ENCODE peak calls at places on chromosome X, in nine cellular contexts. One of them, this sample, is unnamed.

GRCh38 chrX:149830192-149830873 is 48.6 kb downstream of the MAGEA9 start:
- DNase-seq in substantia nigra: no peak
- DNase-seq in amygdala: no peak
- DNase-seq in CD8-positive, alpha-beta T cell: peak
- DNase-seq in GM13976: no peak
- DNase-seq in stimulated activated CD8-positive, alpha-beta memory T cell treated with anti-CD3 and anti-CD28 coated beads, Interleukin-12 subunit alpha, Interleukin-12 subunit beta, amount 100 ng/mL, for 4 hours: no peak
- DNase-seq in posterior vena cava: no peak
- DNase-seq in activated T-cell treated with anti-CD3 and anti-CD28 coated beads, Interleukin-2, amount 50 U/mL, for 72 hours: peak
- DNase-seq in stimulated activated naive CD8-positive, alpha-beta T cell treated with anti-CD3 and anti-CD28 coated beads, Interleukin-15, Interleukin-2, amounts not matched to agents 100 U/mL and 50 U/mL, for 24 hours: peak
- DNase-seq in this sample: peak

GRCh38 chrX:110004210-110004609 is 1.3 kb downstream of the TMEM164 start:
- DNase-seq in substantia nigra: no peak
- DNase-seq in amygdala: no peak
- DNase-seq in CD8-positive, alpha-beta T cell: no peak
- DNase-seq in GM13976: no peak
- DNase-seq in stimulated activated CD8-positive, alpha-beta memory T cell treated with anti-CD3 and anti-CD28 coated beads, Interleukin-12 subunit alpha, Interleukin-12 subunit beta, amount 100 ng/mL, for 4 hours: no peak
- DNase-seq in posterior vena cava: no peak
- DNase-seq in activated T-cell treated with anti-CD3 and anti-CD28 coated beads, Interleukin-2, amount 50 U/mL, for 72 hours: no peak
- DNase-seq in stimulated activated naive CD8-positive, alpha-beta T cell treated with anti-CD3 and anti-CD28 coated beads, Interleukin-15, Interleukin-2, amounts not matched to agents 100 U/mL and 50 U/mL, for 24 hours: no peak
- DNase-seq in this sample: no peak

GRCh38 chrX:40152706-40153334 is 55.1 kb upstream of the BCOR start:
- DNase-seq in substantia nigra: peak
- DNase-seq in amygdala: no peak
- DNase-seq in CD8-positive, alpha-beta T cell: no peak
- DNase-seq in GM13976: no peak
- DNase-seq in stimulated activated CD8-positive, alpha-beta memory T cell treated with anti-CD3 and anti-CD28 coated beads, Interleukin-12 subunit alpha, Interleukin-12 subunit beta, amount 100 ng/mL, for 4 hours: no peak
- DNase-seq in posterior vena cava: peak
- DNase-seq in activated T-cell treated with anti-CD3 and anti-CD28 coated beads, Interleukin-2, amount 50 U/mL, for 72 hours: no peak
- DNase-seq in stimulated activated naive CD8-positive, alpha-beta T cell treated with anti-CD3 and anti-CD28 coated beads, Interleukin-15, Interleukin-2, amounts not matched to agents 100 U/mL and 50 U/mL, for 24 hours: no peak
- DNase-seq in this sample: peak

GRCh38 chrX:153438522-153438921 is 7.3 kb downstream of the TREX2 start:
- DNase-seq in substantia nigra: no peak
- DNase-seq in amygdala: no peak
- DNase-seq in CD8-positive, alpha-beta T cell: no peak
- DNase-seq in GM13976: no peak
- DNase-seq in stimulated activated CD8-positive, alpha-beta memory T cell treated with anti-CD3 and anti-CD28 coated beads, Interleukin-12 subunit alpha, Interleukin-12 subunit beta, amount 100 ng/mL, for 4 hours: no peak
- DNase-seq in posterior vena cava: peak
- DNase-seq in activated T-cell treated with anti-CD3 and anti-CD28 coated beads, Interleukin-2, amount 50 U/mL, for 72 hours: no peak
- DNase-seq in stimulated activated naive CD8-positive, alpha-beta T cell treated with anti-CD3 and anti-CD28 coated beads, Interleukin-15, Interleukin-2, amounts not matched to agents 100 U/mL and 50 U/mL, for 24 hours: no peak
- DNase-seq in this sample: peak

GRCh38 chrX:56793533-56794320 is 64.7 kb downstream of the NBDY start:
- DNase-seq in substantia nigra: no peak
- DNase-seq in amygdala: no peak
- DNase-seq in CD8-positive, alpha-beta T cell: peak
- DNase-seq in GM13976: no peak
- DNase-seq in stimulated activated CD8-positive, alpha-beta memory T cell treated with anti-CD3 and anti-CD28 coated beads, Interleukin-12 subunit alpha, Interleukin-12 subunit beta, amount 100 ng/mL, for 4 hours: no peak
- DNase-seq in posterior vena cava: peak
- DNase-seq in activated T-cell treated with anti-CD3 and anti-CD28 coated beads, Interleukin-2, amount 50 U/mL, for 72 hours: no peak
- DNase-seq in stimulated activated naive CD8-positive, alpha-beta T cell treated with anti-CD3 and anti-CD28 coated beads, Interleukin-15, Interleukin-2, amounts not matched to agents 100 U/mL and 50 U/mL, for 24 hours: no peak
- DNase-seq in this sample: peak

GRCh38 chrX:52852110-52852872 is 15.6 kb downstream of the XAGE3 start:
- DNase-seq in substantia nigra: no peak
- DNase-seq in amygdala: no peak
- DNase-seq in CD8-positive, alpha-beta T cell: no peak
- DNase-seq in GM13976: no peak
- DNase-seq in stimulated activated CD8-positive, alpha-beta memory T cell treated with anti-CD3 and anti-CD28 coated beads, Interleukin-12 subunit alpha, Interleukin-12 subunit beta, amount 100 ng/mL, for 4 hours: no peak
- DNase-seq in posterior vena cava: no peak
- DNase-seq in activated T-cell treated with anti-CD3 and anti-CD28 coated beads, Interleukin-2, amount 50 U/mL, for 72 hours: no peak
- DNase-seq in stimulated activated naive CD8-positive, alpha-beta T cell treated with anti-CD3 and anti-CD28 coated beads, Interleukin-15, Interleukin-2, amounts not matched to agents 100 U/mL and 50 U/mL, for 24 hours: no peak
- DNase-seq in this sample: peak

GRCh38 chrX:130984782-130985181 is 73.4 kb upstream of the ARHGAP36 start:
- DNase-seq in substantia nigra: no peak
- DNase-seq in amygdala: no peak
- DNase-seq in CD8-positive, alpha-beta T cell: no peak
- DNase-seq in GM13976: no peak
- DNase-seq in stimulated activated CD8-positive, alpha-beta memory T cell treated with anti-CD3 and anti-CD28 coated beads, Interleukin-12 subunit alpha, Interleukin-12 subunit beta, amount 100 ng/mL, for 4 hours: no peak
- DNase-seq in posterior vena cava: no peak
- DNase-seq in activated T-cell treated with anti-CD3 and anti-CD28 coated beads, Interleukin-2, amount 50 U/mL, for 72 hours: no peak
- DNase-seq in stimulated activated naive CD8-positive, alpha-beta T cell treated with anti-CD3 and anti-CD28 coated beads, Interleukin-15, Interleukin-2, amounts not matched to agents 100 U/mL and 50 U/mL, for 24 hours: no peak
- DNase-seq in this sample: no peak

GRCh38 chrX:115563633-115564182 is 2.7 kb downstream of the PLS3 start:
- DNase-seq in substantia nigra: no peak
- DNase-seq in amygdala: no peak
- DNase-seq in CD8-positive, alpha-beta T cell: no peak
- DNase-seq in GM13976: no peak
- DNase-seq in stimulated activated CD8-positive, alpha-beta memory T cell treated with anti-CD3 and anti-CD28 coated beads, Interleukin-12 subunit alpha, Interleukin-12 subunit beta, amount 100 ng/mL, for 4 hours: no peak
- DNase-seq in posterior vena cava: no peak
- DNase-seq in activated T-cell treated with anti-CD3 and anti-CD28 coated beads, Interleukin-2, amount 50 U/mL, for 72 hours: no peak
- DNase-seq in stimulated activated naive CD8-positive, alpha-beta T cell treated with anti-CD3 and anti-CD28 coated beads, Interleukin-15, Interleukin-2, amounts not matched to agents 100 U/mL and 50 U/mL, for 24 hours: no peak
- DNase-seq in this sample: no peak

GRCh38 chrX:85379174-85379907 is at the start of gene POF1B:
- DNase-seq in substantia nigra: no peak
- DNase-seq in amygdala: no peak
- DNase-seq in CD8-positive, alpha-beta T cell: no peak
- DNase-seq in GM13976: no peak
- DNase-seq in stimulated activated CD8-positive, alpha-beta memory T cell treated with anti-CD3 and anti-CD28 coated beads, Interleukin-12 subunit alpha, Interleukin-12 subunit beta, amount 100 ng/mL, for 4 hours: no peak
- DNase-seq in posterior vena cava: no peak
- DNase-seq in activated T-cell treated with anti-CD3 and anti-CD28 coated beads, Interleukin-2, amount 50 U/mL, for 72 hours: no peak
- DNase-seq in stimulated activated naive CD8-positive, alpha-beta T cell treated with anti-CD3 and anti-CD28 coated beads, Interleukin-15, Interleukin-2, amounts not matched to agents 100 U/mL and 50 U/mL, for 24 hours: no peak
- DNase-seq in this sample: no peak

GRCh38 chrX:40090050-40090804 is 7.5 kb downstream of the BCOR start:
- DNase-seq in substantia nigra: peak
- DNase-seq in amygdala: no peak
- DNase-seq in CD8-positive, alpha-beta T cell: no peak
- DNase-seq in GM13976: no peak
- DNase-seq in stimulated activated CD8-positive, alpha-beta memory T cell treated with anti-CD3 and anti-CD28 coated beads, Interleukin-12 subunit alpha, Interleukin-12 subunit beta, amount 100 ng/mL, for 4 hours: no peak
- DNase-seq in posterior vena cava: peak
- DNase-seq in activated T-cell treated with anti-CD3 and anti-CD28 coated beads, Interleukin-2, amount 50 U/mL, for 72 hours: no peak
- DNase-seq in stimulated activated naive CD8-positive, alpha-beta T cell treated with anti-CD3 and anti-CD28 coated beads, Interleukin-15, Interleukin-2, amounts not matched to agents 100 U/mL and 50 U/mL, for 24 hours: no peak
- DNase-seq in this sample: no peak

This sample was measured in RPMI7951.